ENCODE peak calls at places on chromosomes 4 and X, in five cellular contexts. R, V, B, P and W are unnamed samples.

GRCh38 chrX:97234471-97235097 is 350.9 kb downstream of the RPA4 start:
- DNase-seq in R (no peak), V (no peak), B (no peak), P (no peak), W (no peak)

GRCh38 chr4:8383016-8383415 is 57.5 kb downstream of the ACOX3 start:
- DNase-seq in R (no peak), V (no peak), B (no peak), P (no peak), W (no peak)

GRCh38 chrX:56505866-56506265 is 57.6 kb upstream of the UBQLN2 start:
- DNase-seq in R (no peak), V (no peak), B (no peak), P (no peak), W (no peak)

GRCh38 chr4:85913925-85914694 is 439.2 kb downstream of the ARHGAP24 start:
- DNase-seq in R (no peak), V (no peak), B (no peak), P (no peak), W (no peak)

GRCh38 chr4:52051213-52051614 is at the start of gene SPATA18:
- DNase-seq in R (no peak), V (no peak), B (peak), P (no peak), W (no peak)

GRCh38 chr4:23163649-23164436 is 471.1 kb downstream of the GBA3 start:
- DNase-seq in R (no peak), V (no peak), B (no peak), P (no peak), W (no peak)

GRCh38 chr4:66489783-66490452 is 819.6 kb upstream of the EPHA5 start:
- DNase-seq in R (no peak), V (no peak), B (peak), P (no peak), W (no peak)

GRCh38 chr4:185396724-185397402 is at the start of gene ANKRD37:
- DNase-seq in R (no peak), V (peak), B (no peak), P (peak), W (no peak)

GRCh38 chrX:115535421-115535820 is 25.6 kb upstream of the PLS3 start:
- DNase-seq in R (no peak), V (no peak), B (no peak), P (no peak), W (no peak)

GRCh38 chr4:83362492-83363329 is 28.1 kb upstream of the HPSE start:
- DNase-seq in R (no peak), V (no peak), B (peak), P (no peak), W (no peak)

GRCh38 chr4:155442267-155443105 is 65.7 kb upstream of the MAP9 start:
- DNase-seq in R (peak), V (peak), B (peak), P (peak), W (peak)

GRCh38 chr4:186260504-186261448 is 5.2 kb upstream of the F11 start:
- DNase-seq in R (no peak), V (no peak), B (no peak), P (no peak), W (no peak)

GRCh38 chrX:39162322-39162721 is 361.1 kb downstream of the MID1IP1 start:
- DNase-seq in R (peak), V (peak), B (no peak), P (peak), W (peak)

GRCh38 chr4:71396382-71396781 is 57.6 kb downstream of the SLC4A4 start:
- DNase-seq in R (no peak), V (no peak), B (peak), P (no peak), W (no peak)

GRCh38 chr4:56301181-56302076 is 85.9 kb downstream of the AASDH start:
- DNase-seq in R (peak), V (peak), B (peak), P (peak), W (peak)

GRCh38 chr4:14169460-14169859 is 541.9 kb upstream of the BOD1L1 start:
- DNase-seq in R (no peak), V (no peak), B (no peak), P (no peak), W (no peak)

GRCh38 chr4:83582289-83582756 is 46.4 kb downstream of the GPAT3 start:
- DNase-seq in R (no peak), V (no peak), B (peak), P (no peak), W (peak)

GRCh38 chr4:16745009-16745408 is 153.4 kb downstream of the LDB2 start:
- DNase-seq in R (no peak), V (no peak), B (no peak), P (no peak), W (no peak)

GRCh38 chr4:173128199-173128890 is 40.3 kb upstream of the GALNT7 start:
- DNase-seq in R (no peak), V (no peak), B (no peak), P (no peak), W (no peak)

GRCh38 chr4:173334891-173335754 is 965 bp upstream of the HMGB2 start:
- DNase-seq in R (no peak), V (no peak), B (peak), P (peak), W (no peak)

GRCh38 chr4:11634283-11634682 is 205.6 kb upstream of the HS3ST1 start:
- DNase-seq in R (no peak), V (no peak), B (no peak), P (no peak), W (no peak)

GRCh38 chr4:40594261-40595178 is 35.1 kb downstream of the RBM47 start:
- DNase-seq in R (no peak), V (no peak), B (no peak), P (no peak), W (no peak)

GRCh38 chrX:68498044-68498507 is 775 bp upstream of the YIPF6 start:
- DNase-seq in R (no peak), V (no peak), B (peak), P (no peak), W (no peak)

GRCh38 chr4:78599931-78600375 is 48.4 kb downstream of the ANXA3 start:
- DNase-seq in R (no peak), V (no peak), B (no peak), P (no peak), W (no peak)

GRCh38 chrX:39766882-39767281 is 330.9 kb downstream of the BCOR start:
- DNase-seq in R (no peak), V (peak), B (no peak), P (no peak), W (no peak)

GRCh38 chrX:3166670-3167455 is 125.6 kb downstream of the ARSF start:
- DNase-seq in R (no peak), V (no peak), B (no peak), P (no peak), W (no peak)

GRCh38 chr4:48698029-48698901 is 81.8 kb downstream of the FRYL start:
- DNase-seq in R (no peak), V (no peak), B (peak), P (no peak), W (no peak)

GRCh38 chrX:54076903-54077302 is 32.6 kb upstream of the PHF8 start:
- DNase-seq in R (no peak), V (no peak), B (peak), P (no peak), W (no peak)

GRCh38 chrX:53287493-53288138 is 6.2 kb upstream of the IQSEC2 start:
- DNase-seq in R (peak), V (peak), B (peak), P (peak), W (peak)

GRCh38 chrX:53859890-53860289 is 173.4 kb upstream of the HUWE1 start:
- DNase-seq in R (no peak), V (no peak), B (no peak), P (no peak), W (no peak)

GRCh38 chr4:83255584-83255983 is 29.0 kb downstream of the COQ2 start:
- DNase-seq in R (no peak), V (no peak), B (peak), P (no peak), W (no peak)

GRCh38 chrX:70244881-70245280 is 10.4 kb downstream of the AWAT1 start:
- DNase-seq in R (no peak), V (no peak), B (no peak), P (no peak), W (no peak)

GRCh38 chr4:47598896-47599295 is 113.8 kb downstream of the ATP10D start:
- DNase-seq in R (no peak), V (no peak), B (no peak), P (no peak), W (no peak)

GRCh38 chr4:128879971-128880370 is 70.5 kb downstream of the JADE1 start:
- DNase-seq in R (no peak), V (no peak), B (no peak), P (no peak), W (no peak)

GRCh38 chr4:177057191-177057590 is 252.5 kb upstream of the NEIL3 start:
- DNase-seq in R (no peak), V (no peak), B (no peak), P (no peak), W (no peak)

GRCh38 chr4:129839687-129840086 is 743.7 kb downstream of the C4orf33 start:
- DNase-seq in R (no peak), V (no peak), B (no peak), P (no peak), W (no peak)

GRCh38 chrX:120305531-120306145 is 5.6 kb downstream of the TMEM255A start:
- DNase-seq in R (no peak), V (no peak), B (no peak), P (no peak), W (no peak)

GRCh38 chrX:102067966-102068723 is 57.3 kb upstream of the TCEAL2 start:
- DNase-seq in R (peak), V (no peak), B (peak), P (peak), W (peak)

GRCh38 chr4:1325176-1325480 is 21.9 kb upstream of the UVSSA start:
- DNase-seq in R (no peak), V (no peak), B (no peak), P (no peak), W (no peak)